ENCODE peak calls at places on chromosomes 3 and 15, in ten cellular contexts. E is GM18507, B is HL-60, Q is SW480, Z is Daoy, D is A549, Y is left ventricle myocardium superior, T is GM12891, F is HCEC 1CT, W is NCI-H345. G is an unnamed sample.

GRCh38 chr3:33578325-33579180 is 138.3 kb upstream of the UBP1 start:
- DNase-seq in E (no peak), B (no peak), Q (peak), Z (peak), D (peak), Y (no peak), T (no peak), F (peak), W (no peak), G (peak)

GRCh38 chr15:66760968-66761722 is 59.1 kb downstream of the SMAD6 start:
- DNase-seq in E (no peak), B (no peak), Q (no peak), Z (no peak), D (no peak), Y (no peak), T (no peak), F (no peak), W (no peak), G (no peak)

GRCh38 chr3:107904536-107905066 is 186.2 kb downstream of the CD47 start:
- DNase-seq in E (no peak), B (no peak), Q (no peak), Z (no peak), D (no peak), Y (no peak), T (no peak), F (no peak), W (no peak), G (no peak)

GRCh38 chr3:193774916-193775285 is 181.9 kb downstream of the OPA1 start:
- DNase-seq in E (no peak), B (no peak), Q (no peak), Z (no peak), D (no peak), Y (no peak), T (no peak), F (no peak), W (no peak), G (no peak)

GRCh38 chr3:165446555-165446954 is 250.4 kb upstream of the SLITRK3 start:
- DNase-seq in E (no peak), B (no peak), Q (no peak), Z (no peak), D (no peak), Y (no peak), T (no peak), F (no peak), W (peak), G (no peak)

GRCh38 chr3:187946981-187947380 is 201.7 kb upstream of the BCL6 start:
- DNase-seq in E (no peak), B (no peak), Q (no peak), Z (no peak), D (no peak), Y (no peak), T (no peak), F (no peak), W (no peak), G (no peak)

GRCh38 chr3:126936110-126936509 is 46.8 kb upstream of the PLXNA1 start:
- DNase-seq in E (no peak), B (no peak), Q (no peak), Z (no peak), D (no peak), Y (no peak), T (no peak), F (no peak), W (no peak), G (no peak)

GRCh38 chr15:62779041-62779810 is 263.3 kb upstream of the TPM1 start:
- DNase-seq in E (no peak), B (no peak), Q (no peak), Z (peak), D (peak), Y (peak), T (no peak), F (peak), W (no peak), G (peak)

GRCh38 chr15:62071711-62072308 is 5.0 kb downstream of the C2CD4A start:
- DNase-seq in E (no peak), B (no peak), Q (peak), Z (peak), D (peak), Y (no peak), T (peak), F (peak), W (peak), G (no peak)

GRCh38 chr3:37603722-37604121 is 258.0 kb upstream of the CTDSPL start:
- DNase-seq in E (no peak), B (no peak), Q (no peak), Z (no peak), D (peak), Y (no peak), T (no peak), F (no peak), W (no peak), G (no peak)

GRCh38 chr3:126212629-126213375 is 32.4 kb upstream of the ALDH1L1 start:
- DNase-seq in E (no peak), B (no peak), Q (peak), Z (peak), D (peak), Y (peak), T (no peak), F (peak), W (peak), G (peak)

GRCh38 chr3:169660709-169661566 is 2.6 kb downstream of the MECOM start:
- DNase-seq in E (no peak), B (no peak), Q (no peak), Z (peak), D (no peak), Y (peak), T (no peak), F (no peak), W (no peak), G (peak)

GRCh38 chr3:96070682-96071081 is 743.7 kb upstream of the EPHA6 start:
- DNase-seq in E (no peak), B (no peak), Q (no peak), Z (no peak), D (no peak), Y (no peak), T (no peak), F (peak), W (no peak), G (no peak)

GRCh38 chr3:131602011-131602779 is 99.4 kb upstream of the MRPL3 start:
- DNase-seq in E (no peak), B (no peak), Q (no peak), Z (no peak), D (peak), Y (no peak), T (no peak), F (no peak), W (no peak), G (no peak)